ENCODE peak calls at places on chromosomes 12 and 14, in six cellular contexts. One of them, this sample, is unnamed.

GRCh38 chr12:111363578-111363977 is 5.3 kb downstream of the PHETA1 start:
- DNase-seq in stimulated activated CD4-positive, alpha-beta T cell treated with anti-CD3 and anti-CD28 coated beads, Interleukin-15, amount 100 ng/mL, for 1 hour: no peak
- DNase-seq in fibroblast of lung: peak
- DNase-seq in IMR-90: peak
- DNase-seq in NCI-H460: no peak
- DNase-seq in stomach: no peak
- DNase-seq in this sample: peak

GRCh38 chr12:45299132-45299692 is 83.3 kb downstream of the ANO6 start:
- DNase-seq in stimulated activated CD4-positive, alpha-beta T cell treated with anti-CD3 and anti-CD28 coated beads, Interleukin-15, amount 100 ng/mL, for 1 hour: no peak
- DNase-seq in fibroblast of lung: peak
- DNase-seq in IMR-90: peak
- DNase-seq in NCI-H460: no peak
- DNase-seq in stomach: no peak
- DNase-seq in this sample: peak

GRCh38 chr12:109685574-109686447 is 27.8 kb upstream of the FAM222A start:
- DNase-seq in stimulated activated CD4-positive, alpha-beta T cell treated with anti-CD3 and anti-CD28 coated beads, Interleukin-15, amount 100 ng/mL, for 1 hour: no peak
- DNase-seq in fibroblast of lung: no peak
- DNase-seq in IMR-90: no peak
- DNase-seq in NCI-H460: no peak
- DNase-seq in stomach: no peak
- DNase-seq in this sample: no peak

GRCh38 chr12:132836803-132837331 is 8.2 kb upstream of the GOLGA3 start:
- DNase-seq in stimulated activated CD4-positive, alpha-beta T cell treated with anti-CD3 and anti-CD28 coated beads, Interleukin-15, amount 100 ng/mL, for 1 hour: no peak
- DNase-seq in fibroblast of lung: no peak
- DNase-seq in IMR-90: no peak
- DNase-seq in NCI-H460: no peak
- DNase-seq in stomach: no peak
- DNase-seq in this sample: no peak

GRCh38 chr14:36661506-36662257 is at the start of gene PAX9:
- DNase-seq in stimulated activated CD4-positive, alpha-beta T cell treated with anti-CD3 and anti-CD28 coated beads, Interleukin-15, amount 100 ng/mL, for 1 hour: no peak
- DNase-seq in fibroblast of lung: peak
- DNase-seq in IMR-90: peak
- DNase-seq in NCI-H460: peak
- DNase-seq in stomach: peak
- DNase-seq in this sample: peak

GRCh38 chr12:95532851-95533250 is 18.4 kb downstream of the USP44 start:
- DNase-seq in stimulated activated CD4-positive, alpha-beta T cell treated with anti-CD3 and anti-CD28 coated beads, Interleukin-15, amount 100 ng/mL, for 1 hour: no peak
- DNase-seq in fibroblast of lung: peak
- DNase-seq in IMR-90: peak
- DNase-seq in NCI-H460: no peak
- DNase-seq in stomach: no peak
- DNase-seq in this sample: no peak

GRCh38 chr12:76264617-76265016 is 83.6 kb downstream of the BBS10 start:
- DNase-seq in stimulated activated CD4-positive, alpha-beta T cell treated with anti-CD3 and anti-CD28 coated beads, Interleukin-15, amount 100 ng/mL, for 1 hour: no peak
- DNase-seq in fibroblast of lung: peak
- DNase-seq in IMR-90: peak
- DNase-seq in NCI-H460: no peak
- DNase-seq in stomach: no peak
- DNase-seq in this sample: peak

GRCh38 chr12:85798122-85798521 is 38.1 kb downstream of the RASSF9 start:
- DNase-seq in stimulated activated CD4-positive, alpha-beta T cell treated with anti-CD3 and anti-CD28 coated beads, Interleukin-15, amount 100 ng/mL, for 1 hour: no peak
- DNase-seq in fibroblast of lung: no peak
- DNase-seq in IMR-90: no peak
- DNase-seq in NCI-H460: no peak
- DNase-seq in stomach: no peak
- DNase-seq in this sample: no peak

GRCh38 chr14:93941293-93941910 is 14.3 kb downstream of the FAM181A start:
- DNase-seq in stimulated activated CD4-positive, alpha-beta T cell treated with anti-CD3 and anti-CD28 coated beads, Interleukin-15, amount 100 ng/mL, for 1 hour: no peak
- DNase-seq in fibroblast of lung: peak
- DNase-seq in IMR-90: peak
- DNase-seq in NCI-H460: no peak
- DNase-seq in stomach: no peak
- DNase-seq in this sample: no peak

GRCh38 chr12:29640589-29641345 is 143.0 kb downstream of the TMTC1 start:
- DNase-seq in stimulated activated CD4-positive, alpha-beta T cell treated with anti-CD3 and anti-CD28 coated beads, Interleukin-15, amount 100 ng/mL, for 1 hour: no peak
- DNase-seq in fibroblast of lung: peak
- DNase-seq in IMR-90: peak
- DNase-seq in NCI-H460: peak
- DNase-seq in stomach: no peak
- DNase-seq in this sample: no peak

GRCh38 chr14:90554341-90554740 is 157.5 kb downstream of the CALM1 start:
- DNase-seq in stimulated activated CD4-positive, alpha-beta T cell treated with anti-CD3 and anti-CD28 coated beads, Interleukin-15, amount 100 ng/mL, for 1 hour: no peak
- DNase-seq in fibroblast of lung: no peak
- DNase-seq in IMR-90: no peak
- DNase-seq in NCI-H460: no peak
- DNase-seq in stomach: peak
- DNase-seq in this sample: no peak

GRCh38 chr12:117069126-117069788 is 30.0 kb downstream of the TESC start:
- DNase-seq in stimulated activated CD4-positive, alpha-beta T cell treated with anti-CD3 and anti-CD28 coated beads, Interleukin-15, amount 100 ng/mL, for 1 hour: no peak
- DNase-seq in fibroblast of lung: no peak
- DNase-seq in IMR-90: no peak
- DNase-seq in NCI-H460: no peak
- DNase-seq in stomach: no peak
- DNase-seq in this sample: no peak

GRCh38 chr12:50322196-50322595 is 38.9 kb upstream of the LIMA1 start:
- DNase-seq in stimulated activated CD4-positive, alpha-beta T cell treated with anti-CD3 and anti-CD28 coated beads, Interleukin-15, amount 100 ng/mL, for 1 hour: no peak
- DNase-seq in fibroblast of lung: no peak
- DNase-seq in IMR-90: no peak
- DNase-seq in NCI-H460: no peak
- DNase-seq in stomach: no peak
- DNase-seq in this sample: no peak

GRCh38 chr12:51430196-51430895 is 5.7 kb downstream of the SLC4A8 start:
- DNase-seq in stimulated activated CD4-positive, alpha-beta T cell treated with anti-CD3 and anti-CD28 coated beads, Interleukin-15, amount 100 ng/mL, for 1 hour: no peak
- DNase-seq in fibroblast of lung: no peak
- DNase-seq in IMR-90: no peak
- DNase-seq in NCI-H460: no peak
- DNase-seq in stomach: peak
- DNase-seq in this sample: no peak

GRCh38 chr12:55929306-55929791 is 1.6 kb upstream of the DGKA start:
- DNase-seq in stimulated activated CD4-positive, alpha-beta T cell treated with anti-CD3 and anti-CD28 coated beads, Interleukin-15, amount 100 ng/mL, for 1 hour: peak
- DNase-seq in fibroblast of lung: no peak
- DNase-seq in IMR-90: no peak
- DNase-seq in NCI-H460: no peak
- DNase-seq in stomach: peak
- DNase-seq in this sample: no peak

GRCh38 chr12:45612044-45612794 is 117.3 kb upstream of the ARID2 start:
- DNase-seq in stimulated activated CD4-positive, alpha-beta T cell treated with anti-CD3 and anti-CD28 coated beads, Interleukin-15, amount 100 ng/mL, for 1 hour: no peak
- DNase-seq in fibroblast of lung: peak
- DNase-seq in IMR-90: peak
- DNase-seq in NCI-H460: no peak
- DNase-seq in stomach: no peak
- DNase-seq in this sample: peak

GRCh38 chr12:93130371-93131049 is 201.4 kb upstream of the EEA1 start:
- DNase-seq in stimulated activated CD4-positive, alpha-beta T cell treated with anti-CD3 and anti-CD28 coated beads, Interleukin-15, amount 100 ng/mL, for 1 hour: no peak
- DNase-seq in fibroblast of lung: no peak
- DNase-seq in IMR-90: no peak
- DNase-seq in NCI-H460: no peak
- DNase-seq in stomach: no peak
- DNase-seq in this sample: peak

GRCh38 chr14:44463386-44464004 is 43.6 kb downstream of the FSCB start:
- DNase-seq in stimulated activated CD4-positive, alpha-beta T cell treated with anti-CD3 and anti-CD28 coated beads, Interleukin-15, amount 100 ng/mL, for 1 hour: no peak
- DNase-seq in fibroblast of lung: peak
- DNase-seq in IMR-90: no peak
- DNase-seq in NCI-H460: no peak
- DNase-seq in stomach: no peak
- DNase-seq in this sample: no peak

GRCh38 chr12:58873496-58873895 is 46.8 kb downstream of the LRIG3 start:
- DNase-seq in stimulated activated CD4-positive, alpha-beta T cell treated with anti-CD3 and anti-CD28 coated beads, Interleukin-15, amount 100 ng/mL, for 1 hour: no peak
- DNase-seq in fibroblast of lung: peak
- DNase-seq in IMR-90: no peak
- DNase-seq in NCI-H460: no peak
- DNase-seq in stomach: no peak
- DNase-seq in this sample: no peak

GRCh38 chr12:121797937-121798801 is 4.7 kb upstream of the RHOF start:
- DNase-seq in stimulated activated CD4-positive, alpha-beta T cell treated with anti-CD3 and anti-CD28 coated beads, Interleukin-15, amount 100 ng/mL, for 1 hour: no peak
- DNase-seq in fibroblast of lung: peak
- DNase-seq in IMR-90: peak
- DNase-seq in NCI-H460: no peak
- DNase-seq in stomach: peak
- DNase-seq in this sample: peak

GRCh38 chr12:124294686-124295315 is at the start of gene RFLNA:
- DNase-seq in stimulated activated CD4-positive, alpha-beta T cell treated with anti-CD3 and anti-CD28 coated beads, Interleukin-15, amount 100 ng/mL, for 1 hour: no peak
- DNase-seq in fibroblast of lung: no peak
- DNase-seq in IMR-90: no peak
- DNase-seq in NCI-H460: no peak
- DNase-seq in stomach: peak
- DNase-seq in this sample: peak

GRCh38 chr12:24852420-24852819 is 96.5 kb downstream of the BCAT1 start:
- DNase-seq in stimulated activated CD4-positive, alpha-beta T cell treated with anti-CD3 and anti-CD28 coated beads, Interleukin-15, amount 100 ng/mL, for 1 hour: no peak
- DNase-seq in fibroblast of lung: no peak
- DNase-seq in IMR-90: no peak
- DNase-seq in NCI-H460: no peak
- DNase-seq in stomach: no peak
- DNase-seq in this sample: peak

GRCh38 chr14:63393002-63393401 is 74.3 kb upstream of the GPHB5 start:
- DNase-seq in stimulated activated CD4-positive, alpha-beta T cell treated with anti-CD3 and anti-CD28 coated beads, Interleukin-15, amount 100 ng/mL, for 1 hour: no peak
- DNase-seq in fibroblast of lung: no peak
- DNase-seq in IMR-90: no peak
- DNase-seq in NCI-H460: no peak
- DNase-seq in stomach: no peak
- DNase-seq in this sample: no peak

GRCh38 chr12:90922068-90922743 is 32.8 kb downstream of the CCER1 start:
- DNase-seq in stimulated activated CD4-positive, alpha-beta T cell treated with anti-CD3 and anti-CD28 coated beads, Interleukin-15, amount 100 ng/mL, for 1 hour: no peak
- DNase-seq in fibroblast of lung: peak
- DNase-seq in IMR-90: peak
- DNase-seq in NCI-H460: no peak
- DNase-seq in stomach: no peak
- DNase-seq in this sample: peak

GRCh38 chr12:115267464-115267863 is 583.5 kb upstream of the TBX3 start:
- DNase-seq in stimulated activated CD4-positive, alpha-beta T cell treated with anti-CD3 and anti-CD28 coated beads, Interleukin-15, amount 100 ng/mL, for 1 hour: no peak
- DNase-seq in fibroblast of lung: no peak
- DNase-seq in IMR-90: no peak
- DNase-seq in NCI-H460: no peak
- DNase-seq in stomach: no peak
- DNase-seq in this sample: no peak

GRCh38 chr12:111351026-111351425 is 17.9 kb downstream of the PHETA1 start:
- DNase-seq in stimulated activated CD4-positive, alpha-beta T cell treated with anti-CD3 and anti-CD28 coated beads, Interleukin-15, amount 100 ng/mL, for 1 hour: no peak
- DNase-seq in fibroblast of lung: no peak
- DNase-seq in IMR-90: no peak
- DNase-seq in NCI-H460: no peak
- DNase-seq in stomach: no peak
- DNase-seq in this sample: no peak

This sample was measured in endothelial cell of umbilical vein.